ENCODE peak calls at places on chromosomes 3 and 15, in eight cellular contexts. One of them, this sample, is unnamed.

GRCh38 chr3:125032100-125032643 is 23.6 kb downstream of the HEG1 start:
- DNase-seq in transverse colon: no peak
- DNase-seq in heart right ventricle: no peak
- DNase-seq in activated effector memory CD4-positive, alpha-beta T cell treated with anti-CD3 and anti-CD28 coated beads, Interleukin-2, amount 50 U/mL, for 16 hours: no peak
- DNase-seq in HCEC 1CT: no peak
- DNase-seq in HCT116: no peak
- DNase-seq in skeletal muscle cell: no peak
- DNase-seq in GM06990: no peak
- DNase-seq in this sample: peak

GRCh38 chr3:100891033-100891432 is 102.2 kb downstream of the ABI3BP start:
- DNase-seq in transverse colon: no peak
- DNase-seq in heart right ventricle: no peak
- DNase-seq in activated effector memory CD4-positive, alpha-beta T cell treated with anti-CD3 and anti-CD28 coated beads, Interleukin-2, amount 50 U/mL, for 16 hours: no peak
- DNase-seq in HCEC 1CT: peak
- DNase-seq in HCT116: no peak
- DNase-seq in skeletal muscle cell: no peak
- DNase-seq in GM06990: no peak
- DNase-seq in this sample: no peak

GRCh38 chr3:150751781-150752263 is 11.1 kb downstream of the SIAH2 start:
- DNase-seq in transverse colon: peak
- DNase-seq in heart right ventricle: no peak
- DNase-seq in activated effector memory CD4-positive, alpha-beta T cell treated with anti-CD3 and anti-CD28 coated beads, Interleukin-2, amount 50 U/mL, for 16 hours: no peak
- DNase-seq in HCEC 1CT: no peak
- DNase-seq in HCT116: no peak
- DNase-seq in skeletal muscle cell: no peak
- DNase-seq in GM06990: no peak
- DNase-seq in this sample: no peak

GRCh38 chr3:133437391-133438093 is 37.7 kb downstream of the BFSP2 start:
- DNase-seq in transverse colon: no peak
- DNase-seq in heart right ventricle: no peak
- DNase-seq in activated effector memory CD4-positive, alpha-beta T cell treated with anti-CD3 and anti-CD28 coated beads, Interleukin-2, amount 50 U/mL, for 16 hours: no peak
- DNase-seq in HCEC 1CT: no peak
- DNase-seq in HCT116: no peak
- DNase-seq in skeletal muscle cell: no peak
- DNase-seq in GM06990: no peak
- DNase-seq in this sample: no peak

GRCh38 chr3:36540898-36541518 is 160.7 kb downstream of the STAC start:
- DNase-seq in transverse colon: no peak
- DNase-seq in heart right ventricle: no peak
- DNase-seq in activated effector memory CD4-positive, alpha-beta T cell treated with anti-CD3 and anti-CD28 coated beads, Interleukin-2, amount 50 U/mL, for 16 hours: no peak
- DNase-seq in HCEC 1CT: no peak
- DNase-seq in HCT116: peak
- DNase-seq in skeletal muscle cell: no peak
- DNase-seq in GM06990: no peak
- DNase-seq in this sample: peak

GRCh38 chr15:81410318-81410753 is 36.3 kb upstream of the TMC3 start:
- DNase-seq in transverse colon: no peak
- DNase-seq in heart right ventricle: peak
- DNase-seq in activated effector memory CD4-positive, alpha-beta T cell treated with anti-CD3 and anti-CD28 coated beads, Interleukin-2, amount 50 U/mL, for 16 hours: no peak
- DNase-seq in HCEC 1CT: peak
- DNase-seq in HCT116: peak
- DNase-seq in skeletal muscle cell: peak
- DNase-seq in GM06990: no peak
- DNase-seq in this sample: peak

GRCh38 chr3:37920156-37920686 is 58.5 kb downstream of the CTDSPL start:
- DNase-seq in transverse colon: no peak
- DNase-seq in heart right ventricle: no peak
- DNase-seq in activated effector memory CD4-positive, alpha-beta T cell treated with anti-CD3 and anti-CD28 coated beads, Interleukin-2, amount 50 U/mL, for 16 hours: no peak
- DNase-seq in HCEC 1CT: no peak
- DNase-seq in HCT116: no peak
- DNase-seq in skeletal muscle cell: no peak
- DNase-seq in GM06990: no peak
- DNase-seq in this sample: no peak

GRCh38 chr3:38739931-38740330 is 76.1 kb downstream of the SCN10A start:
- DNase-seq in transverse colon: no peak
- DNase-seq in heart right ventricle: no peak
- DNase-seq in activated effector memory CD4-positive, alpha-beta T cell treated with anti-CD3 and anti-CD28 coated beads, Interleukin-2, amount 50 U/mL, for 16 hours: no peak
- DNase-seq in HCEC 1CT: no peak
- DNase-seq in HCT116: no peak
- DNase-seq in skeletal muscle cell: no peak
- DNase-seq in GM06990: no peak
- DNase-seq in this sample: no peak

GRCh38 chr3:70583682-70584081 is 271.2 kb upstream of the MDFIC2 start:
- DNase-seq in transverse colon: no peak
- DNase-seq in heart right ventricle: no peak
- DNase-seq in activated effector memory CD4-positive, alpha-beta T cell treated with anti-CD3 and anti-CD28 coated beads, Interleukin-2, amount 50 U/mL, for 16 hours: no peak
- DNase-seq in HCEC 1CT: no peak
- DNase-seq in HCT116: no peak
- DNase-seq in skeletal muscle cell: no peak
- DNase-seq in GM06990: no peak
- DNase-seq in this sample: no peak

GRCh38 chr3:187041362-187042061 is 97.8 kb downstream of the RPL39L start:
- DNase-seq in transverse colon: no peak
- DNase-seq in heart right ventricle: no peak
- DNase-seq in activated effector memory CD4-positive, alpha-beta T cell treated with anti-CD3 and anti-CD28 coated beads, Interleukin-2, amount 50 U/mL, for 16 hours: peak
- DNase-seq in HCEC 1CT: no peak
- DNase-seq in HCT116: no peak
- DNase-seq in skeletal muscle cell: no peak
- DNase-seq in GM06990: no peak
- DNase-seq in this sample: peak

GRCh38 chr15:33968224-33968623 is at the start of gene CHRM5:
- DNase-seq in transverse colon: no peak
- DNase-seq in heart right ventricle: no peak
- DNase-seq in activated effector memory CD4-positive, alpha-beta T cell treated with anti-CD3 and anti-CD28 coated beads, Interleukin-2, amount 50 U/mL, for 16 hours: no peak
- DNase-seq in HCEC 1CT: no peak
- DNase-seq in HCT116: no peak
- DNase-seq in skeletal muscle cell: no peak
- DNase-seq in GM06990: no peak
- DNase-seq in this sample: no peak

GRCh38 chr15:92920595-92921169 is 20.6 kb downstream of the CHD2 start:
- DNase-seq in transverse colon: no peak
- DNase-seq in heart right ventricle: no peak
- DNase-seq in activated effector memory CD4-positive, alpha-beta T cell treated with anti-CD3 and anti-CD28 coated beads, Interleukin-2, amount 50 U/mL, for 16 hours: no peak
- DNase-seq in HCEC 1CT: no peak
- DNase-seq in HCT116: no peak
- DNase-seq in skeletal muscle cell: no peak
- DNase-seq in GM06990: no peak
- DNase-seq in this sample: no peak

GRCh38 chr3:188796122-188796631 is 375.6 kb upstream of the TPRG1 start:
- DNase-seq in transverse colon: peak
- DNase-seq in heart right ventricle: peak
- DNase-seq in activated effector memory CD4-positive, alpha-beta T cell treated with anti-CD3 and anti-CD28 coated beads, Interleukin-2, amount 50 U/mL, for 16 hours: no peak
- DNase-seq in HCEC 1CT: peak
- DNase-seq in HCT116: no peak
- DNase-seq in skeletal muscle cell: peak
- DNase-seq in GM06990: peak
- DNase-seq in this sample: peak

GRCh38 chr3:43418601-43419272 is 132.4 kb downstream of the SNRK start:
- DNase-seq in transverse colon: no peak
- DNase-seq in heart right ventricle: peak
- DNase-seq in activated effector memory CD4-positive, alpha-beta T cell treated with anti-CD3 and anti-CD28 coated beads, Interleukin-2, amount 50 U/mL, for 16 hours: no peak
- DNase-seq in HCEC 1CT: no peak
- DNase-seq in HCT116: no peak
- DNase-seq in skeletal muscle cell: no peak
- DNase-seq in GM06990: no peak
- DNase-seq in this sample: no peak

GRCh38 chr15:70127288-70127746 is 29.6 kb upstream of the TLE3 start:
- DNase-seq in transverse colon: peak
- DNase-seq in heart right ventricle: peak
- DNase-seq in activated effector memory CD4-positive, alpha-beta T cell treated with anti-CD3 and anti-CD28 coated beads, Interleukin-2, amount 50 U/mL, for 16 hours: no peak
- DNase-seq in HCEC 1CT: no peak
- DNase-seq in HCT116: no peak
- DNase-seq in skeletal muscle cell: no peak
- DNase-seq in GM06990: no peak
- DNase-seq in this sample: no peak

GRCh38 chr3:124586126-124587052 is 143.9 kb upstream of the UMPS start:
- DNase-seq in transverse colon: no peak
- DNase-seq in heart right ventricle: no peak
- DNase-seq in activated effector memory CD4-positive, alpha-beta T cell treated with anti-CD3 and anti-CD28 coated beads, Interleukin-2, amount 50 U/mL, for 16 hours: no peak
- DNase-seq in HCEC 1CT: no peak
- DNase-seq in HCT116: no peak
- DNase-seq in skeletal muscle cell: no peak
- DNase-seq in GM06990: no peak
- DNase-seq in this sample: no peak

GRCh38 chr3:100022506-100022905 is 91.8 kb downstream of the FILIP1L start:
- DNase-seq in transverse colon: no peak
- DNase-seq in heart right ventricle: no peak
- DNase-seq in activated effector memory CD4-positive, alpha-beta T cell treated with anti-CD3 and anti-CD28 coated beads, Interleukin-2, amount 50 U/mL, for 16 hours: no peak
- DNase-seq in HCEC 1CT: no peak
- DNase-seq in HCT116: no peak
- DNase-seq in skeletal muscle cell: no peak
- DNase-seq in GM06990: no peak
- DNase-seq in this sample: no peak

GRCh38 chr3:126309162-126309561 is 48.0 kb downstream of the KLF15 start:
- DNase-seq in transverse colon: no peak
- DNase-seq in heart right ventricle: no peak
- DNase-seq in activated effector memory CD4-positive, alpha-beta T cell treated with anti-CD3 and anti-CD28 coated beads, Interleukin-2, amount 50 U/mL, for 16 hours: no peak
- DNase-seq in HCEC 1CT: no peak
- DNase-seq in HCT116: no peak
- DNase-seq in skeletal muscle cell: no peak
- DNase-seq in GM06990: no peak
- DNase-seq in this sample: peak

GRCh38 chr3:63960048-63960711 is 48.0 kb upstream of the SCAANT1 start:
- DNase-seq in transverse colon: peak
- DNase-seq in heart right ventricle: no peak
- DNase-seq in activated effector memory CD4-positive, alpha-beta T cell treated with anti-CD3 and anti-CD28 coated beads, Interleukin-2, amount 50 U/mL, for 16 hours: no peak
- DNase-seq in HCEC 1CT: peak
- DNase-seq in HCT116: peak
- DNase-seq in skeletal muscle cell: no peak
- DNase-seq in GM06990: no peak
- DNase-seq in this sample: peak

GRCh38 chr3:156553705-156554356 is 1.1 kb downstream of the SSR3 start:
- DNase-seq in transverse colon: no peak
- DNase-seq in heart right ventricle: no peak
- DNase-seq in activated effector memory CD4-positive, alpha-beta T cell treated with anti-CD3 and anti-CD28 coated beads, Interleukin-2, amount 50 U/mL, for 16 hours: no peak
- DNase-seq in HCEC 1CT: peak
- DNase-seq in HCT116: peak
- DNase-seq in skeletal muscle cell: no peak
- DNase-seq in GM06990: no peak
- DNase-seq in this sample: peak

GRCh38 chr15:45795487-45796069 is 160.7 kb downstream of the SQOR start:
- DNase-seq in transverse colon: peak
- DNase-seq in heart right ventricle: peak
- DNase-seq in activated effector memory CD4-positive, alpha-beta T cell treated with anti-CD3 and anti-CD28 coated beads, Interleukin-2, amount 50 U/mL, for 16 hours: no peak
- DNase-seq in HCEC 1CT: peak
- DNase-seq in HCT116: peak
- DNase-seq in skeletal muscle cell: no peak
- DNase-seq in GM06990: no peak
- DNase-seq in this sample: peak

GRCh38 chr15:77160562-77161481 is 89.9 kb upstream of the TSPAN3 start:
- DNase-seq in transverse colon: peak
- DNase-seq in heart right ventricle: no peak
- DNase-seq in activated effector memory CD4-positive, alpha-beta T cell treated with anti-CD3 and anti-CD28 coated beads, Interleukin-2, amount 50 U/mL, for 16 hours: no peak
- DNase-seq in HCEC 1CT: no peak
- DNase-seq in HCT116: peak
- DNase-seq in skeletal muscle cell: no peak
- DNase-seq in GM06990: no peak
- DNase-seq in this sample: peak

GRCh38 chr15:62365795-62366442 is 200.8 kb upstream of the C2CD4B start:
- DNase-seq in transverse colon: peak
- DNase-seq in heart right ventricle: no peak
- DNase-seq in activated effector memory CD4-positive, alpha-beta T cell treated with anti-CD3 and anti-CD28 coated beads, Interleukin-2, amount 50 U/mL, for 16 hours: no peak
- DNase-seq in HCEC 1CT: no peak
- DNase-seq in HCT116: no peak
- DNase-seq in skeletal muscle cell: no peak
- DNase-seq in GM06990: no peak
- DNase-seq in this sample: no peak

GRCh38 chr15:66306381-66306780 is 13.0 kb downstream of the DIS3L start:
- DNase-seq in transverse colon: no peak
- DNase-seq in heart right ventricle: no peak
- DNase-seq in activated effector memory CD4-positive, alpha-beta T cell treated with anti-CD3 and anti-CD28 coated beads, Interleukin-2, amount 50 U/mL, for 16 hours: no peak
- DNase-seq in HCEC 1CT: no peak
- DNase-seq in HCT116: no peak
- DNase-seq in skeletal muscle cell: no peak
- DNase-seq in GM06990: no peak
- DNase-seq in this sample: no peak

GRCh38 chr15:40340740-40341400 is at the start of gene CCDC9B:
- DNase-seq in transverse colon: peak
- DNase-seq in heart right ventricle: peak
- DNase-seq in activated effector memory CD4-positive, alpha-beta T cell treated with anti-CD3 and anti-CD28 coated beads, Interleukin-2, amount 50 U/mL, for 16 hours: no peak
- DNase-seq in HCEC 1CT: peak
- DNase-seq in HCT116: peak
- DNase-seq in skeletal muscle cell: peak
- DNase-seq in GM06990: no peak
- DNase-seq in this sample: peak

GRCh38 chr3:16476636-16477035 is 36.9 kb downstream of the RFTN1 start:
- DNase-seq in transverse colon: no peak
- DNase-seq in heart right ventricle: no peak
- DNase-seq in activated effector memory CD4-positive, alpha-beta T cell treated with anti-CD3 and anti-CD28 coated beads, Interleukin-2, amount 50 U/mL, for 16 hours: no peak
- DNase-seq in HCEC 1CT: peak
- DNase-seq in HCT116: no peak
- DNase-seq in skeletal muscle cell: peak
- DNase-seq in GM06990: no peak
- DNase-seq in this sample: no peak

GRCh38 chr3:58414538-58415197 is 19.0 kb downstream of the PDHB start:
- DNase-seq in transverse colon: peak
- DNase-seq in heart right ventricle: peak
- DNase-seq in activated effector memory CD4-positive, alpha-beta T cell treated with anti-CD3 and anti-CD28 coated beads, Interleukin-2, amount 50 U/mL, for 16 hours: peak
- DNase-seq in HCEC 1CT: peak
- DNase-seq in HCT116: peak
- DNase-seq in skeletal muscle cell: no peak
- DNase-seq in GM06990: no peak
- DNase-seq in this sample: peak

GRCh38 chr15:96234109-96234892 is 96.2 kb upstream of the NR2F2 start:
- DNase-seq in transverse colon: no peak
- DNase-seq in heart right ventricle: no peak
- DNase-seq in activated effector memory CD4-positive, alpha-beta T cell treated with anti-CD3 and anti-CD28 coated beads, Interleukin-2, amount 50 U/mL, for 16 hours: no peak
- DNase-seq in HCEC 1CT: no peak
- DNase-seq in HCT116: no peak
- DNase-seq in skeletal muscle cell: peak
- DNase-seq in GM06990: peak
- DNase-seq in this sample: no peak

GRCh38 chr3:146550743-146551510 is 6.5 kb upstream of the PLSCR1 start:
- DNase-seq in transverse colon: peak
- DNase-seq in heart right ventricle: no peak
- DNase-seq in activated effector memory CD4-positive, alpha-beta T cell treated with anti-CD3 and anti-CD28 coated beads, Interleukin-2, amount 50 U/mL, for 16 hours: no peak
- DNase-seq in HCEC 1CT: peak
- DNase-seq in HCT116: peak
- DNase-seq in skeletal muscle cell: peak
- DNase-seq in GM06990: no peak
- DNase-seq in this sample: no peak

GRCh38 chr3:129015388-129016105 is 14.4 kb downstream of the EFCC1 start:
- DNase-seq in transverse colon: peak
- DNase-seq in heart right ventricle: peak
- DNase-seq in activated effector memory CD4-positive, alpha-beta T cell treated with anti-CD3 and anti-CD28 coated beads, Interleukin-2, amount 50 U/mL, for 16 hours: peak
- DNase-seq in HCEC 1CT: no peak
- DNase-seq in HCT116: no peak
- DNase-seq in skeletal muscle cell: no peak
- DNase-seq in GM06990: no peak
- DNase-seq in this sample: peak

GRCh38 chr3:29718661-29719065 is 437.8 kb downstream of the RBMS3 start:
- DNase-seq in transverse colon: no peak
- DNase-seq in heart right ventricle: no peak
- DNase-seq in activated effector memory CD4-positive, alpha-beta T cell treated with anti-CD3 and anti-CD28 coated beads, Interleukin-2, amount 50 U/mL, for 16 hours: no peak
- DNase-seq in HCEC 1CT: no peak
- DNase-seq in HCT116: no peak
- DNase-seq in skeletal muscle cell: no peak
- DNase-seq in GM06990: no peak
- DNase-seq in this sample: no peak

GRCh38 chr3:46442591-46443530 is 21.8 kb downstream of the LTF start:
- DNase-seq in transverse colon: peak
- DNase-seq in heart right ventricle: peak
- DNase-seq in activated effector memory CD4-positive, alpha-beta T cell treated with anti-CD3 and anti-CD28 coated beads, Interleukin-2, amount 50 U/mL, for 16 hours: no peak
- DNase-seq in HCEC 1CT: peak
- DNase-seq in HCT116: no peak
- DNase-seq in skeletal muscle cell: no peak
- DNase-seq in GM06990: no peak
- DNase-seq in this sample: no peak

GRCh38 chr3:160568989-160569388 is 3.6 kb upstream of the KPNA4 start:
- DNase-seq in transverse colon: no peak
- DNase-seq in heart right ventricle: no peak
- DNase-seq in activated effector memory CD4-positive, alpha-beta T cell treated with anti-CD3 and anti-CD28 coated beads, Interleukin-2, amount 50 U/mL, for 16 hours: no peak
- DNase-seq in HCEC 1CT: no peak
- DNase-seq in HCT116: no peak
- DNase-seq in skeletal muscle cell: no peak
- DNase-seq in GM06990: no peak
- DNase-seq in this sample: peak

GRCh38 chr15:59532770-59533379 is 78.7 kb upstream of the GCNT3 start:
- DNase-seq in transverse colon: peak
- DNase-seq in heart right ventricle: peak
- DNase-seq in activated effector memory CD4-positive, alpha-beta T cell treated with anti-CD3 and anti-CD28 coated beads, Interleukin-2, amount 50 U/mL, for 16 hours: no peak
- DNase-seq in HCEC 1CT: peak
- DNase-seq in HCT116: peak
- DNase-seq in skeletal muscle cell: no peak
- DNase-seq in GM06990: no peak
- DNase-seq in this sample: peak